ENCODE peak calls at places on chromosomes 12 and 14, in six cellular contexts. A is cardiac septum; F is PC-9; R is activated naive CD8-positive, alpha-beta T cell treated with anti-CD3 and anti-CD28 coated beads, Interleukin-2, amount 10 ng/mL, durations not matched to agents 7 days and 5 days; P is Calu3; V is RKO. Y is an unnamed sample.

GRCh38 chr14:76867536-76868452 is 41.6 kb downstream of the LRRC74A start:
- DNase-seq in A (peak; percentile 90), V (no peak), F (no peak), P (no peak), R (peak; percentile 50), Y (no peak)

GRCh38 chr14:105299654-105300541 is 903 bp downstream of the BRF1 start:
- DNase-seq in V (peak; percentile 33), F (no peak), R (peak; percentile 46), P (no peak), A (no peak), Y (no peak)

GRCh38 chr12:130686511-130686981 is 29.6 kb downstream of the RIMBP2 start:
- DNase-seq in V (no peak), P (no peak), R (no peak), F (no peak), A (no peak), Y (no peak)

GRCh38 chr14:52000019-52000582 is 10.8 kb downstream of the RTRAF start:
- DNase-seq in A (no peak), R (no peak), F (no peak), V (no peak), P (no peak), Y (no peak)

GRCh38 chr12:87866602-87867292 is 162.5 kb downstream of the C12orf50 start:
- DNase-seq in V (peak; percentile 36), R (no peak), A (no peak), P (peak; percentile 8), F (no peak), Y (no peak)

GRCh38 chr14:23910081-23910875 is 43.3 kb upstream of the DHRS4 start:
- DNase-seq in V (peak; percentile 59), F (no peak), P (peak; percentile 74), R (no peak), A (no peak), Y (peak; percentile 63)

GRCh38 chr14:103422981-103423600 is 37.9 kb downstream of the MARK3 start:
- DNase-seq in P (no peak), A (no peak), R (no peak), F (no peak), V (peak; percentile 14), Y (no peak)

GRCh38 chr12:94795520-94795919 is 145.2 kb upstream of the TMCC3 start:
- DNase-seq in P (no peak), F (peak; percentile 70), A (no peak), R (no peak), V (peak; percentile 37), Y (no peak)

GRCh38 chr12:129701536-129702165 is 202.2 kb downstream of the TMEM132D start:
- DNase-seq in V (no peak), F (no peak), A (no peak), R (no peak), P (no peak), Y (no peak)

GRCh38 chr14:99749142-99749541 is 44.1 kb upstream of the EML1 start:
- DNase-seq in F (no peak), A (no peak), P (no peak), R (no peak), V (no peak), Y (no peak)

GRCh38 chr12:16076553-16076952 is 165.4 kb downstream of the DERA start:
- DNase-seq in R (no peak), A (no peak), V (peak; percentile 61), P (peak; percentile 34), F (peak; percentile 44), Y (no peak)

GRCh38 chr12:83574142-83574541 is 887.4 kb downstream of the TMTC2 start:
- DNase-seq in R (no peak), A (no peak), F (no peak), V (no peak), P (no peak), Y (no peak)

GRCh38 chr14:50344116-50344775 is 32.1 kb downstream of the DMAC2L start:
- DNase-seq in R (no peak), V (no peak), F (no peak), A (no peak), P (no peak), Y (no peak)